ENCODE peak calls at places on chromosome 11, in five cellular contexts. B, U, X, K and N are unnamed samples.

GRCh38 chr11:64805481-64805880 is 2.5 kb upstream of the MAP4K2 start:
- DNase-seq in B (no peak), U (no peak), X (peak), K (no peak), N (no peak)

GRCh38 chr11:64851831-64852337 is 7.4 kb upstream of the CDC42BPG start:
- DNase-seq in B (no peak), U (no peak), X (no peak), K (no peak), N (no peak)

GRCh38 chr11:9459573-9460321 is 1.1 kb upstream of the ZNF143 start:
- DNase-seq in B (peak), U (no peak), X (no peak), K (no peak), N (no peak)

GRCh38 chr11:1939006-1939626 is 8.0 kb upstream of the MRPL23 start:
- DNase-seq in B (no peak), U (no peak), X (peak), K (peak), N (no peak)

GRCh38 chr11:75509201-75509600 is 16.5 kb downstream of the GDPD5 start:
- DNase-seq in B (no peak), U (no peak), X (no peak), K (no peak), N (no peak)

GRCh38 chr11:95705485-95706124 is 84.0 kb downstream of the FAM76B start:
- DNase-seq in B (peak), U (peak), X (peak), K (peak), N (peak)

GRCh38 chr11:115324569-115325432 is 179.4 kb downstream of the CADM1 start:
- DNase-seq in B (no peak), U (no peak), X (no peak), K (no peak), N (no peak)

GRCh38 chr11:107747622-107748021 is 35.8 kb upstream of the SLN start:
- DNase-seq in B (no peak), U (no peak), X (no peak), K (no peak), N (no peak)

GRCh38 chr11:8907116-8907515 is 3.9 kb upstream of the AKIP1 start:
- DNase-seq in B (no peak), U (no peak), X (no peak), K (no peak), N (no peak)

GRCh38 chr11:75337195-75337654 is 14.2 kb downstream of the ARRB1 start:
- DNase-seq in B (no peak), U (no peak), X (no peak), K (no peak), N (peak)

GRCh38 chr11:33658195-33658900 is 42.3 kb downstream of the C11orf91 start:
- DNase-seq in B (no peak), U (no peak), X (no peak), K (no peak), N (no peak)

GRCh38 chr11:7635137-7635536 is 38.2 kb downstream of the CYB5R2 start:
- DNase-seq in B (no peak), U (no peak), X (peak), K (no peak), N (no peak)

GRCh38 chr11:12667646-12668045 is 6.6 kb upstream of the TEAD1 start:
- DNase-seq in B (no peak), U (no peak), X (no peak), K (no peak), N (no peak)

GRCh38 chr11:80365315-80365714 is 924.5 kb upstream of the TENM4 start:
- DNase-seq in B (no peak), U (no peak), X (no peak), K (no peak), N (no peak)

GRCh38 chr11:47264119-47264915 is 5.6 kb upstream of the MADD start:
- DNase-seq in B (no peak), U (no peak), X (no peak), K (no peak), N (no peak)

GRCh38 chr11:19367051-19367709 is 126.4 kb upstream of the E2F8 start:
- DNase-seq in B (peak), U (no peak), X (no peak), K (no peak), N (no peak)

GRCh38 chr11:19352072-19352735 is 111.5 kb upstream of the E2F8 start:
- DNase-seq in B (no peak), U (no peak), X (no peak), K (no peak), N (no peak)

GRCh38 chr11:117097567-117098268 is 510 bp downstream of the SIK3 start:
- DNase-seq in B (peak), U (peak), X (peak), K (peak), N (no peak)

GRCh38 chr11:134596404-134596803 is 184.4 kb upstream of the B3GAT1 start:
- DNase-seq in B (no peak), U (peak), X (no peak), K (no peak), N (no peak)

GRCh38 chr11:20451568-20451967 is 64.1 kb downstream of the PRMT3 start:
- DNase-seq in B (no peak), U (no peak), X (no peak), K (no peak), N (no peak)

GRCh38 chr11:64929625-64930024 is 5.1 kb downstream of the PPP2R5B start:
- DNase-seq in B (no peak), U (no peak), X (no peak), K (no peak), N (no peak)

GRCh38 chr11:8102296-8102915 is 21.4 kb downstream of the TUB start:
- DNase-seq in B (no peak), U (no peak), X (no peak), K (no peak), N (no peak)

GRCh38 chr11:123173040-123173855 is 21.8 kb downstream of the CLMP start:
- DNase-seq in B (no peak), U (no peak), X (no peak), K (no peak), N (peak)

GRCh38 chr11:34423300-34423699 is 15.4 kb upstream of the CAT start:
- DNase-seq in B (no peak), U (no peak), X (no peak), K (no peak), N (no peak)

GRCh38 chr11:107665016-107665415 is 46.8 kb downstream of the SLN start:
- DNase-seq in B (no peak), U (no peak), X (no peak), K (no peak), N (no peak)

GRCh38 chr11:82796970-82797594 is 63.4 kb upstream of the FAM181B start:
- DNase-seq in B (peak), U (no peak), X (no peak), K (no peak), N (no peak)

GRCh38 chr11:124583827-124584226 is 14.0 kb downstream of the OR8A1 start:
- DNase-seq in B (no peak), U (no peak), X (no peak), K (no peak), N (no peak)

GRCh38 chr11:8641332-8641731 is 41.1 kb downstream of the TRIM66 start:
- DNase-seq in B (no peak), U (no peak), X (no peak), K (no peak), N (no peak)

GRCh38 chr11:128913806-128914205 is 22.6 kb downstream of the KCNJ5 start:
- DNase-seq in B (no peak), U (no peak), X (peak), K (no peak), N (no peak)

GRCh38 chr11:66311470-66311964 is 5.3 kb downstream of the CD248 start:
- DNase-seq in B (no peak), U (no peak), X (no peak), K (no peak), N (no peak)

DNA sequence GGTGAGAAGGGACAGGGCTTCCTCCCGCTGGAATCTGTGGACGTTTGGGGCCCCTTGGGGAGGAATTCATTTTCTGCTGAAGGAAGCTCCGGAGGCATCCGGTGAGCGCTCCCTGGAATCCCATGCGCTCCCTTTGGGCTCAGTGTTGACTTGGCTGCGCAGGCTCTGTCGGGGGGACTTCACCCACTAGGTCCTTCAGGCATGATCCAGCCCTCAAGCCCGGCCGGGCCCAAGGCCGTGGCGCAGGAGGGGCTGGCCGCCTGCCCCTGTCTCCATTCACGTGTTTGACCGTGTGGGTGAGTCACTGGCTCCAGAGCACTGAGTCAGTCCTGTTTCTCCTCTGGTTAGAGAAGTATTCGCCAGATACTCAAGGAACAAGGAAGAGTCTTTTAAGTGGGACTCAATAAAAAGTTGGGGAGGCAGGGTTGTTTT is 1.4 kb downstream of the CTTN start:
- DNase-seq in B (peak), U (peak), X (peak), K (peak), N (peak)
- TF ChIP-seq POLR2A in B (no peak), U (peak), X (no peak), K (peak), N (peak)

GRCh38 chr11:86800956-86801264 is 568 bp downstream of the PRSS23 start:
- DNase-seq in B (no peak), U (no peak), X (no peak), K (no peak), N (no peak)

GRCh38 chr11:86798988-86799387 is 1.4 kb upstream of the PRSS23 start:
- DNase-seq in B (no peak), U (no peak), X (no peak), K (peak), N (no peak)

GRCh38 chr11:86802146-86802545 is 1.8 kb downstream of the PRSS23 start:
- DNase-seq in B (no peak), U (no peak), X (no peak), K (no peak), N (no peak)

GRCh38 chr11:86799680-86800075 is 664 bp upstream of the PRSS23 start:
- DNase-seq in B (no peak), U (no peak), X (no peak), K (no peak), N (no peak)

GRCh38 chr11:86800076-86800955 is at the start of gene PRSS23:
- DNase-seq in B (no peak), U (no peak), X (peak), K (peak), N (peak)
- TF ChIP-seq POLR2A in B (no peak), U (peak), X (peak), K (peak), N (peak)

GRCh38 chr11:86996953-86997570 is 40.7 kb upstream of the TMEM135 start:
- DNase-seq in B (no peak), U (no peak), X (no peak), K (no peak), N (no peak)

GRCh38 chr11:87002918-87003317 is 34.8 kb upstream of the TMEM135 start:
- DNase-seq in B (no peak), U (no peak), X (no peak), K (no peak), N (no peak)

GRCh38 chr11:87005569-87005921 is 32.2 kb upstream of the TMEM135 start:
- DNase-seq in B (no peak), U (no peak), X (no peak), K (no peak), N (no peak)

GRCh38 chr11:86999388-86999787 is 38.3 kb upstream of the TMEM135 start:
- DNase-seq in B (no peak), U (no peak), X (no peak), K (no peak), N (no peak)

GRCh38 chr11:86999859-87000753 is 37.6 kb upstream of the TMEM135 start:
- DNase-seq in B (no peak), U (no peak), X (no peak), K (no peak), N (no peak)
- TF ChIP-seq POLR2A in B (no peak), U (no peak), X (no peak), K (no peak), N (no peak)

GRCh38 chr11:3950996-3951662 is 95.7 kb downstream of the STIM1 start:
- DNase-seq in B (no peak), U (no peak), X (no peak), K (no peak), N (peak)
- TF ChIP-seq POLR2A in B (no peak), U (no peak), X (no peak), K (no peak), N (no peak)

GRCh38 chr11:46253258-46254134 is 24.0 kb upstream of the CREB3L1 start:
- DNase-seq in B (no peak), U (no peak), X (no peak), K (no peak), N (no peak)

GRCh38 chr11:46256540-46257001 is 20.9 kb upstream of the CREB3L1 start:
- DNase-seq in B (no peak), U (peak), X (no peak), K (no peak), N (no peak)

GRCh38 chr11:46252373-46252914 is 25.0 kb upstream of the CREB3L1 start:
- DNase-seq in B (no peak), U (no peak), X (peak), K (no peak), N (no peak)

GRCh38 chr11:46251954-46252353 is 25.5 kb upstream of the CREB3L1 start:
- DNase-seq in B (no peak), U (no peak), X (no peak), K (no peak), N (no peak)

GRCh38 chr11:46254135-46254491 is 23.3 kb upstream of the CREB3L1 start:
- DNase-seq in B (no peak), U (no peak), X (no peak), K (no peak), N (no peak)
- TF ChIP-seq POLR2A in B (no peak), U (no peak), X (no peak), K (no peak), N (no peak)

DNA sequence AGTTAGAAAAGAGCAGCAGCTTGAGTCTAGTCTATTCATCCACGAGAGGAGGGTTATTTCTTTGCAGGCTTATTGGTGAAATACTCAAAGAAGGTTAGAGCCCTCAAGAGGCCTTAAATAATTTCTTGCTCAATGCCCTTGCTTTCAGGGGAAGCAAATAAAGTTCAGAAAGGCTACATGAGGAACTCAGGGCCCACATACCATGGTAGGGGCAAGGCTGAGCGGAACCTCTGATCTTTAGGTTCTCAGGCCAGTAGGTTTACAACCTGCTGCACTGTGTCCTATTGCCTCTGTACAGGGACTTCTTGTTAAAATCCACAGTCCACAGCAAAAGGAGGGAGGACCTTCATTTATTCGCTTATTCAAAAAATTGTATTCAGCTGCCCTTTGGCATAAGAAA is 101.7 kb downstream of the ADAMTS15 start:
- DNase-seq in B (no peak), U (no peak), X (no peak), K (no peak), N (no peak)
- TF ChIP-seq POLR2A in B (no peak), U (no peak), X (no peak), K (no peak), N (no peak)

GRCh38 chr11:10932976-10933375 is 75.1 kb upstream of the ZBED5 start:
- DNase-seq in B (no peak), U (no peak), X (no peak), K (no peak), N (no peak)

GRCh38 chr11:10930224-10930960 is 72.5 kb upstream of the ZBED5 start:
- DNase-seq in B (peak), U (no peak), X (no peak), K (no peak), N (no peak)

GRCh38 chr11:10931761-10932700 is 74.2 kb upstream of the ZBED5 start:
- DNase-seq in B (no peak), U (no peak), X (no peak), K (peak), N (peak)

GRCh38 chr11:10933455-10934292 is 75.8 kb upstream of the ZBED5 start:
- DNase-seq in B (peak), U (peak), X (peak), K (peak), N (peak)

GRCh38 chr11:10930961-10931760 is 73.3 kb upstream of the ZBED5 start:
- DNase-seq in B (peak), U (peak), X (peak), K (peak), N (peak)
- TF ChIP-seq POLR2A in B (no peak), U (peak), X (no peak), K (no peak), N (peak)

GRCh38 chr11:120210651-120211521 is at the start of gene OAF:
- DNase-seq in B (peak), U (no peak), X (peak), K (peak), N (peak)

GRCh38 chr11:120209750-120210650 is 832 bp upstream of the OAF start:
- DNase-seq in B (no peak), U (no peak), X (no peak), K (no peak), N (no peak)

GRCh38 chr11:120208012-120208441 is 2.8 kb upstream of the OAF start:
- DNase-seq in B (no peak), U (no peak), X (peak), K (no peak), N (no peak)

GRCh38 chr11:120207517-120207916 is 3.3 kb upstream of the OAF start:
- DNase-seq in B (no peak), U (no peak), X (no peak), K (no peak), N (no peak)

GRCh38 chr11:120208777-120209176 is 2.1 kb upstream of the OAF start:
- DNase-seq in B (peak), U (no peak), X (no peak), K (peak), N (peak)
- TF ChIP-seq POLR2A in B (no peak), U (no peak), X (no peak), K (no peak), N (no peak)